ENCODE peak calls at places on chromosome 20, in five cellular contexts. One of them, this sample, is unnamed.

GRCh38 chr20:63206878-63207277 is 9.1 kb downstream of the YTHDF1 start:
- DNase-seq in IMR-90: peak
- DNase-seq in ELF-1: no peak
- DNase-seq in A172: peak
- DNase-seq in H54: peak
- DNase-seq in this sample: no peak

GRCh38 chr20:48599106-48599747 is 228.6 kb downstream of the PREX1 start:
- DNase-seq in IMR-90: no peak
- DNase-seq in ELF-1: no peak
- DNase-seq in A172: no peak
- DNase-seq in H54: no peak
- DNase-seq in this sample: no peak

GRCh38 chr20:44073011-44073674 is 113.8 kb downstream of the JPH2 start:
- DNase-seq in IMR-90: no peak
- DNase-seq in ELF-1: no peak
- DNase-seq in A172: no peak
- DNase-seq in H54: no peak
- DNase-seq in this sample: no peak

GRCh38 chr20:5806457-5807263 is 56.5 kb downstream of the SHLD1 start:
- DNase-seq in IMR-90: no peak
- DNase-seq in ELF-1: no peak
- DNase-seq in A172: no peak
- DNase-seq in H54: no peak
- DNase-seq in this sample: no peak

GRCh38 chr20:56417911-56418310 is 5.9 kb downstream of the CASS4 start:
- DNase-seq in IMR-90: peak
- DNase-seq in ELF-1: no peak
- DNase-seq in A172: no peak
- DNase-seq in H54: peak
- DNase-seq in this sample: no peak

GRCh38 chr20:4459081-4459480 is 262.6 kb upstream of the PRND start:
- DNase-seq in IMR-90: no peak
- DNase-seq in ELF-1: no peak
- DNase-seq in A172: no peak
- DNase-seq in H54: no peak
- DNase-seq in this sample: no peak

GRCh38 chr20:9072741-9073310 is 3.9 kb downstream of the PLCB4 start:
- DNase-seq in IMR-90: no peak
- DNase-seq in ELF-1: peak
- DNase-seq in A172: peak
- DNase-seq in H54: no peak
- DNase-seq in this sample: no peak

GRCh38 chr20:13034115-13034514 is 25.3 kb downstream of the SPTLC3 start:
- DNase-seq in IMR-90: no peak
- DNase-seq in ELF-1: no peak
- DNase-seq in A172: no peak
- DNase-seq in H54: no peak
- DNase-seq in this sample: no peak

GRCh38 chr20:52569201-52569600 is 377.6 kb upstream of the ZFP64 start:
- DNase-seq in IMR-90: no peak
- DNase-seq in ELF-1: no peak
- DNase-seq in A172: peak
- DNase-seq in H54: no peak
- DNase-seq in this sample: no peak

GRCh38 chr20:45289942-45290676 is 16.5 kb upstream of the RBPJL start:
- DNase-seq in IMR-90: no peak
- DNase-seq in ELF-1: no peak
- DNase-seq in A172: no peak
- DNase-seq in H54: no peak
- DNase-seq in this sample: no peak

GRCh38 chr20:26216025-26216424 is 519.4 kb upstream of the ZNF337 start:
- DNase-seq in IMR-90: peak
- DNase-seq in ELF-1: no peak
- DNase-seq in A172: peak
- DNase-seq in H54: no peak
- DNase-seq in this sample: no peak

GRCh38 chr20:41072099-41072798 is 43.6 kb downstream of the TOP1 start:
- DNase-seq in IMR-90: peak
- DNase-seq in ELF-1: no peak
- DNase-seq in A172: peak
- DNase-seq in H54: no peak
- DNase-seq in this sample: peak

GRCh38 chr20:49037962-49038387 is 8.1 kb upstream of the CSE1L start:
- DNase-seq in IMR-90: peak
- DNase-seq in ELF-1: no peak
- DNase-seq in A172: peak
- DNase-seq in H54: no peak
- DNase-seq in this sample: no peak

GRCh38 chr20:25460591-25461280 is 53.3 kb downstream of the GINS1 start:
- DNase-seq in IMR-90: no peak
- DNase-seq in ELF-1: no peak
- DNase-seq in A172: no peak
- DNase-seq in H54: no peak
- DNase-seq in this sample: no peak

GRCh38 chr20:36569847-36570429 is 3.5 kb upstream of the TGIF2 start:
- DNase-seq in IMR-90: peak
- DNase-seq in ELF-1: peak
- DNase-seq in A172: peak
- DNase-seq in H54: peak
- DNase-seq in this sample: no peak

GRCh38 chr20:38961530-38962043 is 557 bp upstream of the DHX35 start:
- DNase-seq in IMR-90: no peak
- DNase-seq in ELF-1: no peak
- DNase-seq in A172: peak
- DNase-seq in H54: no peak
- DNase-seq in this sample: peak

GRCh38 chr20:58747400-58747672 is 54.7 kb downstream of the NPEPL1 start:
- DNase-seq in IMR-90: no peak
- DNase-seq in ELF-1: no peak
- DNase-seq in A172: no peak
- DNase-seq in H54: no peak
- DNase-seq in this sample: no peak

GRCh38 chr20:10228330-10228729 is 9.7 kb downstream of the SNAP25 start:
- DNase-seq in IMR-90: no peak
- DNase-seq in ELF-1: no peak
- DNase-seq in A172: no peak
- DNase-seq in H54: no peak
- DNase-seq in this sample: no peak

GRCh38 chr20:51014797-51015722 is 7.8 kb downstream of the KCNG1 start:
- DNase-seq in IMR-90: peak
- DNase-seq in ELF-1: peak
- DNase-seq in A172: peak
- DNase-seq in H54: peak
- DNase-seq in this sample: peak

GRCh38 chr20:31605902-31606677 is 1.0 kb downstream of the ID1 start:
- DNase-seq in IMR-90: no peak
- DNase-seq in ELF-1: peak
- DNase-seq in A172: no peak
- DNase-seq in H54: no peak
- DNase-seq in this sample: no peak

GRCh38 chr20:57921701-57922482 is 212.1 kb upstream of the PMEPA1 start:
- DNase-seq in IMR-90: no peak
- DNase-seq in ELF-1: no peak
- DNase-seq in A172: no peak
- DNase-seq in H54: no peak
- DNase-seq in this sample: no peak

GRCh38 chr20:47127986-47128385 is 228.5 kb downstream of the ZMYND8 start:
- DNase-seq in IMR-90: no peak
- DNase-seq in ELF-1: no peak
- DNase-seq in A172: no peak
- DNase-seq in H54: no peak
- DNase-seq in this sample: no peak

GRCh38 chr20:53714524-53714923 is 120.9 kb upstream of the ZNF217 start:
- DNase-seq in IMR-90: no peak
- DNase-seq in ELF-1: no peak
- DNase-seq in A172: no peak
- DNase-seq in H54: no peak
- DNase-seq in this sample: no peak

GRCh38 chr20:7090753-7091310 is 323.3 kb downstream of the BMP2 start:
- DNase-seq in IMR-90: no peak
- DNase-seq in ELF-1: no peak
- DNase-seq in A172: no peak
- DNase-seq in H54: no peak
- DNase-seq in this sample: no peak

GRCh38 chr20:63562461-63563185 is 8.7 kb downstream of the FNDC11 start:
- DNase-seq in IMR-90: no peak
- DNase-seq in ELF-1: no peak
- DNase-seq in A172: no peak
- DNase-seq in H54: no peak
- DNase-seq in this sample: no peak

GRCh38 chr20:3174442-3175263 is 1.3 kb upstream of the LZTS3 start:
- DNase-seq in IMR-90: peak
- DNase-seq in ELF-1: no peak
- DNase-seq in A172: peak
- DNase-seq in H54: no peak
- DNase-seq in this sample: no peak